ENCODE peak calls at places on chromosomes 13 and 19, in four cellular contexts. S, M, A and B are unnamed samples.
A peak's percentile ranks its signal among the peaks of the same experiment; 100 is the strongest.

GRCh38 chr13:112722433-112723250 is 32.8 kb downstream of the ATP11A start:
- DNase-seq in S (no peak), M (peak; percentile 30), A (no peak), B (no peak)

GRCh38 chr19:17327654-17328516 is 6.8 kb downstream of the ANO8 start:
- DNase-seq in S (peak; percentile 50), M (no peak), A (peak; percentile 42), B (no peak)

GRCh38 chr19:43464089-43464775 is 1.2 kb downstream of the LYPD3 start:
- DNase-seq in S (no peak), M (no peak), A (peak; percentile 59), B (no peak)

GRCh38 chr13:75760182-75760981 is 124.3 kb downstream of the LMO7 start:
- DNase-seq in S (no peak), M (no peak), A (no peak), B (no peak)

GRCh38 chr19:3324405-3324856 is 42.0 kb upstream of the NFIC start:
- DNase-seq in S (peak; percentile 80), M (no peak), A (peak; percentile 73), B (peak; percentile 75)

GRCh38 chr19:13926715-13927114 is 11.5 kb downstream of the PODNL1 start:
- DNase-seq in S (no peak), M (no peak), A (no peak), B (no peak)

GRCh38 chr19:32868206-32868950 is 1.2 kb downstream of the SLC7A9 start:
- DNase-seq in S (no peak), M (no peak), A (no peak), B (no peak)

GRCh38 chr13:43804461-43805070 is 17.8 kb upstream of the ENOX1 start:
- DNase-seq in S (no peak), M (peak; percentile 12), A (no peak), B (peak; percentile 41)

GRCh38 chr13:37369618-37370017 is 228.9 kb downstream of the POSTN start:
- DNase-seq in S (no peak), M (no peak), A (no peak), B (no peak)

GRCh38 chr19:14459703-14460102 is 15.5 kb downstream of the PTGER1 start:
- DNase-seq in S (peak; percentile 25), M (no peak), A (no peak), B (no peak)

GRCh38 chr19:45217957-45218334 is 27.3 kb downstream of the EXOC3L2 start:
- DNase-seq in S (no peak), M (no peak), A (no peak), B (no peak)

GRCh38 chr19:16825312-16826168 is 3.7 kb upstream of the SIN3B start:
- DNase-seq in S (no peak), M (no peak), A (no peak), B (no peak)

GRCh38 chr13:23796546-23796945 is 92.7 kb downstream of the MIPEP start:
- DNase-seq in S (no peak), M (no peak), A (no peak), B (no peak)

GRCh38 chr13:46665630-46666482 is 112.9 kb downstream of the LRCH1 start:
- DNase-seq in S (no peak), M (no peak), A (no peak), B (no peak)

GRCh38 chr13:22278336-22278929 is 607.6 kb downstream of the FGF9 start:
- DNase-seq in S (peak; percentile 57), M (no peak), A (peak; percentile 39), B (peak; percentile 53)

GRCh38 chr19:13099073-13099999 is 3.3 kb downstream of the LYL1 start:
- DNase-seq in S (peak; percentile 89), M (no peak), A (peak; percentile 56), B (peak; percentile 72)

GRCh38 chr13:31221057-31221456 is 21.3 kb downstream of the B3GLCT start:
- DNase-seq in S (no peak), M (no peak), A (no peak), B (no peak)

GRCh38 chr19:3979674-3980352 is 5.5 kb downstream of the EEF2 start:
- DNase-seq in S (no peak), M (no peak), A (no peak), B (no peak)

GRCh38 chr13:113655358-113656014 is 2.5 kb downstream of the ATP4B start:
- DNase-seq in S (no peak), M (no peak), A (no peak), B (no peak)

GRCh38 chr19:1027953-1028902 is 1.8 kb downstream of the CNN2 start:
- DNase-seq in S (peak; percentile 62), M (peak; percentile 83), A (no peak), B (no peak)

GRCh38 chr13:19601749-19602725 is 31.4 kb upstream of the MPHOSPH8 start:
- DNase-seq in S (peak; percentile 66), M (no peak), A (peak; percentile 9), B (no peak)

GRCh38 chr19:1172353-1173159 is 1.5 kb downstream of the SBNO2 start:
- DNase-seq in S (no peak), M (peak; percentile 18), A (no peak), B (no peak)